ENCODE peak calls at places on chromosomes 13 and 19, in eight cellular contexts. V is uterus; E is CD8-positive, alpha-beta memory T cell; C is HAP-1; S is fibroblast of lung; N is psoas muscle; M is heart right ventricle; Q is tibial artery. X is an unnamed sample. For H3K9me3, the result is how much of the 10 kb centered on the place peaks cover.

GRCh38 chr13:27020415-27020814 is 151.2 kb downstream of the USP12 start:
- DNase-seq in S (no peak), E (no peak), M (no peak), C (no peak), V (no peak), N (no peak), Q (no peak), X (no peak)

GRCh38 chr13:94232956-94233355 is 246.5 kb downstream of the DCT start:
- DNase-seq in N (no peak), V (no peak), S (peak), M (no peak), C (no peak), Q (no peak), E (no peak), X (no peak)

GRCh38 chr13:98909016-98909415 is 68.8 kb downstream of the DOCK9 start:
- DNase-seq in E (no peak), C (no peak), M (no peak), Q (no peak), V (no peak), N (no peak), S (no peak), X (no peak)

GRCh38 chr19:5891938-5892771 is 11.4 kb downstream of the NDUFA11 start:
- DNase-seq in M (peak), Q (no peak), V (no peak), N (no peak), E (no peak), C (peak), S (peak), X (no peak)

GRCh38 chr19:46015080-46015960 is 7.5 kb downstream of the PGLYRP1 start:
- DNase-seq in V (peak), S (peak), M (peak), N (peak), Q (no peak), C (no peak), E (peak), X (peak)

GRCh38 chr19:15649526-15649925 is 8.8 kb downstream of the CYP4F3 start:
- DNase-seq in M (no peak), N (no peak), E (no peak), C (no peak), Q (no peak), V (no peak), S (no peak), X (no peak)

GRCh38 chr13:53788286-53788685 is 759.7 kb downstream of the OLFM4 start:
- DNase-seq in E (no peak), V (no peak), Q (no peak), S (no peak), M (no peak), C (peak), N (no peak), X (no peak)

GRCh38 chr19:16402076-16402475 is 69.7 kb downstream of the EPS15L1 start:
- DNase-seq in S (no peak), N (peak), C (no peak), V (no peak), E (no peak), Q (no peak), M (no peak), X (peak)

GRCh38 chr19:43148233-43148632 is 38.1 kb downstream of the PSG5 start:
- DNase-seq in S (peak), Q (no peak), C (no peak), E (no peak), N (no peak), M (no peak), V (no peak), X (no peak)

GRCh38 chr19:53884256-53884655 is 2.3 kb downstream of the PRKCG start:
- DNase-seq in N (peak), V (no peak), M (no peak), S (no peak), Q (no peak), C (no peak), E (no peak), X (no peak)

GRCh38 chr19:55640577-55641375 is at the start of gene ZNF580:
- DNase-seq in E (no peak), Q (peak), C (peak), V (no peak), N (peak), M (peak), S (peak), X (peak)

GRCh38 chr13:98860491-98860890 is 108.0 kb upstream of the SLC15A1 start:
- DNase-seq in N (no peak), C (no peak), Q (no peak), M (no peak), V (no peak), E (no peak), S (no peak), X (no peak)

GRCh38 chr13:93755341-93755740 is 528.7 kb downstream of the GPC6 start:
- DNase-seq in E (no peak), Q (no peak), S (no peak), C (peak), V (no peak), M (no peak), N (no peak), X (no peak)

GRCh38 chr13:73000027-73000674 is 58.7 kb upstream of the KLF5 start:
- DNase-seq in C (no peak), N (no peak), Q (no peak), S (no peak), M (no peak), E (no peak), V (no peak), X (no peak)

GRCh38 chr13:48263196-48263595 is 30.2 kb downstream of the ITM2B start:
- DNase-seq in M (no peak), V (no peak), E (no peak), Q (no peak), S (no peak), C (no peak), N (no peak), X (no peak)

GRCh38 chr19:35352448-35353304 is 5.0 kb downstream of the FFAR1 start:
- DNase-seq in C (peak), S (peak), M (peak), N (no peak), Q (peak), E (peak), V (no peak), X (peak)

GRCh38 chr19:45019187-45019586 is 17.9 kb downstream of the RELB start:
- DNase-seq in E (no peak), M (no peak), Q (no peak), S (no peak), V (no peak), C (no peak), N (no peak), X (no peak)

GRCh38 chr13:112241288-112241687 is 134.9 kb upstream of the SPACA7 start:
- DNase-seq in S (no peak), C (no peak), N (no peak), M (no peak), Q (no peak), E (no peak), V (no peak), X (no peak)

GRCh38 chr13:112182831-112183543 is 116.0 kb downstream of the SOX1 start:
- DNase-seq in N (no peak), Q (no peak), C (no peak), E (no peak), S (no peak), V (no peak), M (no peak), X (no peak)

GRCh38 chr13:91771229-91771628 is 372.8 kb downstream of the GPC5 start:
- DNase-seq in N (no peak), V (no peak), Q (no peak), S (no peak), C (no peak), M (no peak), E (no peak), X (no peak)

GRCh38 chr13:110415669-110416068 is 108.6 kb downstream of the COL4A2 start:
- DNase-seq in V (peak), M (no peak), N (no peak), S (no peak), C (no peak), E (no peak), Q (no peak), X (no peak)

GRCh38 chr19:49863935-49864320 is 3.4 kb downstream of the PNKP start:
- DNase-seq in N (peak), V (no peak), M (no peak), S (no peak), C (no peak), E (no peak), Q (no peak), X (no peak)

GRCh38 chr13:97274782-97275252 is 52.7 kb downstream of the MBNL2 start:
- DNase-seq in S (peak), E (no peak), M (no peak), V (no peak), C (no peak), Q (no peak), N (no peak), X (no peak)

GRCh38 chr13:47696677-47697076 is 304.4 kb downstream of the SUCLA2 start:
- DNase-seq in M (no peak), C (no peak), E (no peak), S (no peak), N (no peak), V (no peak), Q (no peak), X (no peak)

GRCh38 chr13:102136735-102137296 is 265.0 kb downstream of the FGF14 start:
- DNase-seq in M (no peak), S (peak), E (no peak), V (no peak), C (no peak), Q (no peak), N (no peak), X (no peak)

GRCh38 chr13:35475131-35475959 is 1.1 kb downstream of the MAB21L1 start:
- DNase-seq in N (peak), Q (peak), C (peak), V (no peak), M (peak), S (peak), E (no peak), X (peak)

GRCh38 chr19:6564393-6564792 is 26.6 kb downstream of the CD70 start:
- DNase-seq in N (no peak), Q (no peak), C (no peak), E (no peak), V (no peak), S (no peak), M (no peak), X (no peak)

GRCh38 chr19:31023038-31023437 is 326.2 kb downstream of the TSHZ3 start:
- DNase-seq in N (no peak), V (no peak), E (no peak), Q (no peak), C (no peak), S (no peak), M (no peak), X (no peak)

GRCh38 chr13:52845766-52846566 is 2.5 kb downstream of the PCDH8 start:
- DNase-seq in S (peak), E (no peak), C (peak), V (no peak), M (peak), N (peak), Q (no peak), X (peak)

GRCh38 chr13:104372128-104372527 is 1305.9 kb upstream of the SLC10A2 start:
- DNase-seq in N (no peak), M (no peak), E (no peak), S (no peak), Q (no peak), V (no peak), C (no peak), X (no peak)

GRCh38 chr13:41563501-41564001 is 106.2 kb downstream of the RGCC start:
- DNase-seq in Q (no peak), S (peak), C (peak), M (no peak), V (no peak), E (no peak), N (no peak), X (no peak)

GRCh38 chr13:47017476-47017875 is 120.6 kb upstream of the HTR2A start:
- DNase-seq in M (no peak), C (no peak), N (no peak), Q (no peak), E (no peak), S (peak), V (no peak), X (no peak)

GRCh38 chr19:13381827-13382632 is 124.2 kb downstream of the CACNA1A start:
- DNase-seq in Q (no peak), N (no peak), M (no peak), E (no peak), V (no peak), S (no peak), C (no peak), X (no peak)

GRCh38 chr13:103931885-103932284 is 865.7 kb upstream of the SLC10A2 start:
- DNase-seq in S (no peak), E (no peak), Q (no peak), M (no peak), N (no peak), V (no peak), C (no peak), X (no peak)

GRCh38 chr19:8607386-8607785 is 3.1 kb downstream of the ADAMTS10 start:
- DNase-seq in M (peak), E (no peak), C (no peak), S (peak), V (no peak), Q (peak), N (no peak), X (peak)

GRCh38 chr13:24505756-24506155 is 6.8 kb downstream of the PARP4 start:
- DNase-seq in V (no peak), M (no peak), S (no peak), C (no peak), E (no peak), Q (no peak), N (no peak), X (no peak)

GRCh38 chr19:32257326-32258073 is 87.9 kb upstream of the ZNF507 start:
- DNase-seq in S (no peak), Q (no peak), N (no peak), V (no peak), E (no peak), M (no peak), C (no peak), X (no peak)

GRCh38 chr19:30374791-30375650 is 2.8 kb downstream of the ZNF536 start:
- DNase-seq in V (no peak), C (peak), Q (no peak), N (no peak), S (no peak), E (no peak), M (no peak), X (no peak)

GRCh38 chr13:28822801-28823200 is 2.7 kb downstream of the MTUS2 start:
- DNase-seq in C (no peak), N (no peak), S (no peak), E (no peak), M (no peak), Q (no peak), V (no peak), X (no peak)

DNA sequence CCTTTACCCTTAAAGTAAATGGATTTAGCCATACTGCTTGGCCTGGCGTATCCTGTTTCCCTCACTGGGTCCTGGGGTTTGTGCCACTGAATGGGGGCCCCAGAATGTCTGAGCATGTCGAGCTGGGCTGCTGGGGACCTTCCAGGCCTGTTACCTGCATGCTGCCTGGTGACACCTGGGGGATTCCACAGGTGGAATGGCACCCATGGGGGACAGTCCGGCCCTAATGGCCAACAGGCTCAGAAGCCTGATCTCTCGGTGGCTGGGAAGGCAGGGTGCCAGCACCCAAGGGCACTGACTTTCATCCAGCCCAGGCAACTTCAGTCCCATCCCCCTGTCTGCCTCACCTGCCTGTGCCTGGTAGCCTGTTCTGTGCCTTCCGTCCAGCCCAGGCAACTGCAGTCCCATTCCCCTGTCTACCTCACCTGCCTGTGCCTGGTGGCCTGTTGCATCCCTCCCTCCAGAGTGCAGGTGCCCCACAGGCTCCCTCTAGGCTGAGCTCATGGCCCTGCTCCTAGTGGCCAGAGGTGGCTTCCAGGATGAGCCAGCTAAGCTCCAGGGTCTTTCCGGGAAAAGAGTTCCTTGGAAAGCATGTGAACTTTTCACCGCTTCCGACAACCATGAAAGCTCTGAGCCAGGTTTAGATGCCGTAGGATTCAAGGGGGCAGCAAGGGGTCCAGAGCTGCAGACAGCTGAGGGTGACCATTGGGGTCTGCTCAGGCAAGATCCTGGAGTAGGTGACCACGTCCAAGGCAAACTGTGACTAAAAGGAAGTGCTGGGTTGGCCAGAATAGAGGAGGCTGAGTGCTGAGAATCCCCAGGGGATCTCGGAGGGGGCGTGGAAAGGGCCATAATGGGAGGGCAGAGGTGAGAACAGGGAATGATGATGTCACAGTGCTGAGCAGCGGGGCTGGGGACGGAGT is 30.3 kb upstream of the ZNF492 start:
- DNase-seq in M (no peak), V (no peak), Q (no peak), N (no peak), C (no peak), S (no peak), E (no peak), X (no peak)
- H3K9me3 ChIP-seq in M (under half), V (under half), Q (under half), N (under half), C (under half), S (under half), E (under half), X (under half)

GRCh38 chr19:57719901-57720519 is 7.4 kb downstream of the ZNF671 start:
- DNase-seq in V (no peak), C (no peak), Q (no peak), S (no peak), N (no peak), M (no peak), E (no peak), X (no peak)

GRCh38 chr19:57720878-57721277 is 6.5 kb downstream of the ZNF671 start:
- DNase-seq in V (no peak), M (no peak), N (no peak), S (peak), E (no peak), Q (no peak), C (no peak), X (no peak)

GRCh38 chr19:57719424-57719823 is 8.0 kb downstream of the ZNF671 start:
- DNase-seq in N (no peak), M (no peak), V (no peak), E (no peak), C (no peak), Q (no peak), S (no peak), X (no peak)
- H3K4me3 ChIP-seq in N (no peak), M (no peak), V (no peak), E (peak), C (no peak), Q (no peak), S (no peak), X (no peak)

DNA sequence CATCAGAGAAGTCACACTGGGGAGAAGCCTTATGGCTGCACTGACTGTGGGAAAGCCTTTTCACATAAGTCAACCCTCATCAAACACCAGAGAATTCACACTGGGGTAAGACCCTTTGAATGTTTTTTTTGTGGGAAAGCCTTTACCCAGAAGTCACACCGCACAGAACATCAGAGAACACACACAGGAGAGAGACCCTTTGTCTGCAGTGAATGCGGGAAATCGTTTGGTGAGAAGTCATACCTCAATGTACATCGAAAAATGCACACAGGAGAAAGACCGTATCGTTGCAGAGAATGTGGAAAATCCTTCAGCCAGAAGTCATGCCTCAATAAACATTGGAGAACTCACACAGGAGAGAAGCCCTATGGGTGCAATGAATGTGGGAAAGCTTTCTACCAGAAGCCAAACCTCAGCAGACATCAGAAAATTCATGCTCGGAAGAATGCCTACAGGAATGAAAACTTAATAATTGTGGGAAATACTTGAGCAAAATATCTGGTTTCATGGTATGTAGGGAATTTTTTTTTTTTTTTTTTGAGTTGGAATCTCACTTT is 30.7 kb downstream of the ZNF793 start:
- DNase-seq in S (peak), N (no peak), E (no peak), C (no peak), V (no peak), Q (no peak), M (no peak), X (no peak)
- H3K9me3 ChIP-seq in S (under half), N (half or more), E (under half), C (under half), V (under half), Q (under half), M (under half), X (under half)

GRCh38 chr13:49454388-49455015 is 10.4 kb downstream of the SETDB2 start:
- DNase-seq in Q (no peak), C (no peak), M (no peak), S (peak), V (no peak), N (no peak), E (no peak), X (no peak)
- H3K4me3 ChIP-seq in Q (no peak), C (no peak), M (no peak), S (peak), V (no peak), N (no peak), E (no peak), X (no peak)

GRCh38 chr19:57611113-57611512 is 2.9 kb upstream of the ZNF134 start:
- DNase-seq in M (no peak), N (no peak), E (no peak), Q (no peak), S (no peak), C (no peak), V (no peak), X (no peak)
- H3K9me3 ChIP-seq in M (half or more), N (under half), E (under half), Q (half or more), S (under half), C (under half), V (under half), X (under half)

GRCh38 chr19:27746691-27747380 is 1466.1 kb downstream of the UQCRFS1 start:
- DNase-seq in N (peak), E (no peak), S (peak), Q (no peak), V (no peak), C (no peak), M (peak), X (no peak)
- H3K4me3 ChIP-seq in N (peak), E (no peak), S (no peak), Q (no peak), V (peak), C (no peak), M (no peak), X (no peak)

DNA sequence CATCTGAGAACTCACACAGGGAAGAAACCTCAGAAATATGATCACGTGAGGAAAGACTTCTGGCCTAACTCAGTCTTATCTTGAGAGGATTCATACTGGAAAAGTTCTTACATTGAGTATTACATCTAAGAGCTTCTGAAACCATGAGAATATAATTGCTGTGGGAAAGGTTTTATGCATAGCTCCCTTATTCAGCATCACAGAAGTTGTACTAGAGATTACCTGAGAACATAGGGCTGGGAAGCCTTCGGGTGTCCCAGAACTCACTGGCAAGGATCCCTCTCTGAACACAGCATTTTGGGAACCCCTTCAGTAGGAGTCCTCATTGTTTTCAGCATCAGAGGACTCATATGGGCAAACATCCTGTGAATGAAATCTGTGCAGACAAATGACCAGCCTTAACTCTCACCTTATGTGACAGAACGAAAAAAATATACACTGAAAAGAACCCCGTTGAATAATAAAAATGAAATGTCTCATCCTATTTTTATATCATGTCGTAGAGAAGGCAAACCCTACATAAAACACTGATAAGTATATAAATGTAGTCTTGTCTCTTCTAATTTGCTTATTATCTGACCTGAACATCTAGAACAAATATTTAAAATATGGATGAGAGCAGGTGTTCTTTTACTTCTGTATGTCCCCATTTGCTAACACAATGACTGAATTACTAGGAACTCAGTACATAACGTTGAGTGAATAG is 14.2 kb downstream of the ZNF274 start:
- DNase-seq in E (no peak), C (no peak), N (no peak), Q (no peak), V (no peak), S (peak), M (no peak), X (no peak)
- H3K9me3 ChIP-seq in E (half or more), C (half or more), N (half or more), Q (half or more), V (under half), S (under half), M (half or more), X (half or more)

GRCh38 chr13:20475927-20476691 is 49.5 kb downstream of the CRYL1 start:
- DNase-seq in S (no peak), N (no peak), V (no peak), C (no peak), M (no peak), E (peak), Q (no peak), X (no peak)
- H3K4me3 ChIP-seq in S (no peak), N (no peak), V (no peak), C (no peak), M (no peak), E (peak), Q (no peak), X (no peak)

X was measured in aorta.